ENCODE peak calls at places on chromosome 19, in ten cellular contexts. One of them, this sample, is unnamed.

GRCh38 chr19:12546068-12546467 is 5.2 kb downstream of the ZNF564 start:
- DNase-seq in endothelial cell of umbilical vein: no peak
- DNase-seq in heart right ventricle: no peak
- DNase-seq in activated CD4-positive, CD25-positive, alpha-beta regulatory T cell: no peak
- DNase-seq in central memory CD4-positive, alpha-beta T cell: no peak
- DNase-seq in HAP-1: no peak
- DNase-seq in endodermal cell: no peak
- DNase-seq in fibroblast of mammary gland: no peak
- DNase-seq in NCI-H2171: no peak
- DNase-seq in PC-9: no peak
- DNase-seq in this sample: no peak

GRCh38 chr19:46551175-46551574 is 50.0 kb upstream of the CALM3 start:
- DNase-seq in endodermal cell: no peak
- DNase-seq in HAP-1: no peak
- DNase-seq in heart right ventricle: no peak
- DNase-seq in endothelial cell of umbilical vein: no peak
- DNase-seq in PC-9: no peak
- DNase-seq in activated CD4-positive, CD25-positive, alpha-beta regulatory T cell: no peak
- DNase-seq in central memory CD4-positive, alpha-beta T cell: no peak
- DNase-seq in NCI-H2171: no peak
- DNase-seq in fibroblast of mammary gland: no peak
- DNase-seq in this sample: no peak

GRCh38 chr19:39768811-39769210 is 9.8 kb upstream of the LEUTX start:
- DNase-seq in heart right ventricle: no peak
- DNase-seq in NCI-H2171: no peak
- DNase-seq in central memory CD4-positive, alpha-beta T cell: no peak
- DNase-seq in endothelial cell of umbilical vein: no peak
- DNase-seq in activated CD4-positive, CD25-positive, alpha-beta regulatory T cell: no peak
- DNase-seq in PC-9: no peak
- DNase-seq in endodermal cell: no peak
- DNase-seq in HAP-1: no peak
- DNase-seq in fibroblast of mammary gland: no peak
- DNase-seq in this sample: no peak

GRCh38 chr19:45901432-45901903 is 945 bp downstream of the MYPOP start:
- DNase-seq in endothelial cell of umbilical vein: peak
- DNase-seq in activated CD4-positive, CD25-positive, alpha-beta regulatory T cell: no peak
- DNase-seq in fibroblast of mammary gland: peak
- DNase-seq in central memory CD4-positive, alpha-beta T cell: peak
- DNase-seq in PC-9: no peak
- DNase-seq in heart right ventricle: no peak
- DNase-seq in endodermal cell: peak
- DNase-seq in NCI-H2171: peak
- DNase-seq in HAP-1: no peak
- DNase-seq in this sample: no peak

GRCh38 chr19:33400856-33401682 is 27.6 kb downstream of the CEBPG start:
- DNase-seq in endodermal cell: no peak
- DNase-seq in activated CD4-positive, CD25-positive, alpha-beta regulatory T cell: no peak
- DNase-seq in HAP-1: no peak
- DNase-seq in central memory CD4-positive, alpha-beta T cell: no peak
- DNase-seq in endothelial cell of umbilical vein: no peak
- DNase-seq in fibroblast of mammary gland: no peak
- DNase-seq in heart right ventricle: no peak
- DNase-seq in PC-9: no peak
- DNase-seq in NCI-H2171: no peak
- DNase-seq in this sample: no peak

GRCh38 chr19:49231389-49231788 is 73.8 kb downstream of the TRPM4 start:
- DNase-seq in central memory CD4-positive, alpha-beta T cell: peak
- DNase-seq in PC-9: no peak
- DNase-seq in activated CD4-positive, CD25-positive, alpha-beta regulatory T cell: no peak
- DNase-seq in endothelial cell of umbilical vein: no peak
- DNase-seq in endodermal cell: peak
- DNase-seq in heart right ventricle: no peak
- DNase-seq in NCI-H2171: no peak
- DNase-seq in fibroblast of mammary gland: no peak
- DNase-seq in HAP-1: no peak
- DNase-seq in this sample: no peak

GRCh38 chr19:30089086-30089665 is 147.1 kb downstream of the URI1 start:
- DNase-seq in HAP-1: no peak
- DNase-seq in NCI-H2171: no peak
- DNase-seq in endothelial cell of umbilical vein: no peak
- DNase-seq in endodermal cell: no peak
- DNase-seq in PC-9: no peak
- DNase-seq in fibroblast of mammary gland: no peak
- DNase-seq in heart right ventricle: no peak
- DNase-seq in central memory CD4-positive, alpha-beta T cell: no peak
- DNase-seq in activated CD4-positive, CD25-positive, alpha-beta regulatory T cell: no peak
- DNase-seq in this sample: no peak

GRCh38 chr19:19719798-19720197 is 13.1 kb downstream of the ZNF14 start:
- DNase-seq in fibroblast of mammary gland: no peak
- DNase-seq in activated CD4-positive, CD25-positive, alpha-beta regulatory T cell: no peak
- DNase-seq in NCI-H2171: no peak
- DNase-seq in HAP-1: no peak
- DNase-seq in PC-9: no peak
- DNase-seq in endothelial cell of umbilical vein: no peak
- DNase-seq in heart right ventricle: no peak
- DNase-seq in endodermal cell: no peak
- DNase-seq in central memory CD4-positive, alpha-beta T cell: no peak
- DNase-seq in this sample: no peak

GRCh38 chr19:32176591-32176990 is 168.8 kb upstream of the ZNF507 start:
- DNase-seq in endodermal cell: no peak
- DNase-seq in endothelial cell of umbilical vein: no peak
- DNase-seq in HAP-1: no peak
- DNase-seq in fibroblast of mammary gland: no peak
- DNase-seq in activated CD4-positive, CD25-positive, alpha-beta regulatory T cell: no peak
- DNase-seq in PC-9: no peak
- DNase-seq in heart right ventricle: no peak
- DNase-seq in NCI-H2171: no peak
- DNase-seq in central memory CD4-positive, alpha-beta T cell: no peak
- DNase-seq in this sample: no peak

GRCh38 chr19:18440421-18440877 is 2.5 kb upstream of the ISYNA1 start:
- DNase-seq in PC-9: no peak
- DNase-seq in fibroblast of mammary gland: no peak
- DNase-seq in endothelial cell of umbilical vein: no peak
- DNase-seq in HAP-1: no peak
- DNase-seq in heart right ventricle: no peak
- DNase-seq in central memory CD4-positive, alpha-beta T cell: peak
- DNase-seq in activated CD4-positive, CD25-positive, alpha-beta regulatory T cell: no peak
- DNase-seq in endodermal cell: peak
- DNase-seq in NCI-H2171: no peak
- DNase-seq in this sample: no peak

GRCh38 chr19:49809987-49810389 is 3.1 kb downstream of the FUZ start:
- DNase-seq in HAP-1: no peak
- DNase-seq in PC-9: no peak
- DNase-seq in heart right ventricle: no peak
- DNase-seq in NCI-H2171: no peak
- DNase-seq in endothelial cell of umbilical vein: no peak
- DNase-seq in central memory CD4-positive, alpha-beta T cell: no peak
- DNase-seq in activated CD4-positive, CD25-positive, alpha-beta regulatory T cell: no peak
- DNase-seq in endodermal cell: no peak
- DNase-seq in fibroblast of mammary gland: no peak
- DNase-seq in this sample: no peak

GRCh38 chr19:49761625-49762311 is 1.3 kb downstream of the TSKS start:
- DNase-seq in activated CD4-positive, CD25-positive, alpha-beta regulatory T cell: no peak
- DNase-seq in endodermal cell: peak
- DNase-seq in NCI-H2171: no peak
- DNase-seq in PC-9: no peak
- DNase-seq in endothelial cell of umbilical vein: no peak
- DNase-seq in heart right ventricle: peak
- DNase-seq in HAP-1: no peak
- DNase-seq in fibroblast of mammary gland: peak
- DNase-seq in central memory CD4-positive, alpha-beta T cell: no peak
- DNase-seq in this sample: no peak

GRCh38 chr19:1904385-1905070 is 671 bp upstream of the ADAT3 start:
- DNase-seq in fibroblast of mammary gland: no peak
- DNase-seq in central memory CD4-positive, alpha-beta T cell: no peak
- DNase-seq in HAP-1: no peak
- DNase-seq in activated CD4-positive, CD25-positive, alpha-beta regulatory T cell: no peak
- DNase-seq in endothelial cell of umbilical vein: no peak
- DNase-seq in endodermal cell: peak
- DNase-seq in PC-9: peak
- DNase-seq in NCI-H2171: peak
- DNase-seq in heart right ventricle: no peak
- DNase-seq in this sample: peak